ENCODE peak calls at places on chromosomes 11 and 22, in nine cellular contexts. B is RPMI7951, P is AG09309, R is HT1080, H is iris pigment epithelial cell, S is RPMI8226, W is EH, C is A549, K is tibial nerve. G is an unnamed sample.

GRCh38 chr22:38700789-38701628 is at the start of gene JOSD1:
- DNase-seq in B (peak; percentile 90), P (peak; percentile 55), R (peak; percentile 87), H (peak; percentile 93), S (peak; percentile 98), W (peak; percentile 87), C (peak; percentile 95), K (peak; percentile 96), G (peak; percentile 90)

GRCh38 chr11:19218801-19219460 is 17.1 kb upstream of the CSRP3 start:
- DNase-seq in B (no peak), P (no peak), R (no peak), H (no peak), S (no peak), W (no peak), C (no peak), K (no peak), G (no peak)

GRCh38 chr11:102762414-102762813 is 18.0 kb downstream of the MMP10 start:
- DNase-seq in B (peak; percentile 66), P (peak; percentile 3), R (peak; percentile 83), H (peak; percentile 18), S (no peak), W (peak; percentile 61), C (no peak), K (no peak), G (peak; percentile 47)

GRCh38 chr11:72240461-72241289 is 3.3 kb downstream of the PHOX2A start:
- DNase-seq in B (no peak), P (no peak), R (no peak), H (peak; percentile 22), S (no peak), W (peak; percentile 23), C (no peak), K (no peak), G (no peak)

GRCh38 chr11:38014405-38014804 is 1416.4 kb upstream of the RAG2 start:
- DNase-seq in B (no peak), P (no peak), R (peak; percentile 27), H (peak; percentile 87), S (no peak), W (peak; percentile 79), C (no peak), K (peak; percentile 25), G (no peak)

GRCh38 chr11:121467965-121468364 is 15.2 kb upstream of the SORL1-AS1 start:
- DNase-seq in B (no peak), P (no peak), R (no peak), H (no peak), S (peak; percentile 20), W (no peak), C (no peak), K (no peak), G (no peak)

GRCh38 chr11:112748713-112749481 is 212.3 kb upstream of the NCAM1 start:
- DNase-seq in B (no peak), P (no peak), R (no peak), H (no peak), S (no peak), W (no peak), C (no peak), K (no peak), G (no peak)

GRCh38 chr11:71139516-71140205 is 112.7 kb downstream of the SHANK2 start:
- DNase-seq in B (no peak), P (no peak), R (no peak), H (no peak), S (no peak), W (no peak), C (no peak), K (no peak), G (no peak)

GRCh38 chr11:18710545-18710944 is 12.0 kb downstream of the TMEM86A start:
- DNase-seq in B (no peak), P (no peak), R (no peak), H (no peak), S (no peak), W (no peak), C (no peak), K (no peak), G (no peak)

GRCh38 chr11:12131943-12132789 is 21.8 kb downstream of the MICAL2 start:
- DNase-seq in B (no peak), P (no peak), R (no peak), H (no peak), S (no peak), W (no peak), C (no peak), K (no peak), G (no peak)

GRCh38 chr11:1782831-1783724 is 19.4 kb upstream of the CTSD start:
- DNase-seq in B (peak; percentile 99), P (peak; percentile 17), R (peak; percentile 54), H (peak; percentile 31), S (peak; percentile 47), W (peak; percentile 73), C (peak; percentile 31), K (no peak), G (peak; percentile 39)

GRCh38 chr22:45804986-45805325 is 133.3 kb downstream of the ATXN10 start:
- DNase-seq in B (peak; percentile 95), P (peak; percentile 99), R (peak; percentile 98), H (peak; percentile 99), S (no peak), W (peak; percentile 99), C (peak; percentile 89), K (no peak), G (peak; percentile 97)

GRCh38 chr11:78564037-78564888 is 10.4 kb downstream of the NARS2 start:
- DNase-seq in B (peak; percentile 62), P (peak; percentile 72), R (peak; percentile 52), H (peak; percentile 71), S (peak; percentile 81), W (peak; percentile 74), C (peak; percentile 67), K (peak; percentile 91), G (peak; percentile 67)

GRCh38 chr11:74024630-74025029 is 15.7 kb upstream of the UCP3 start:
- DNase-seq in B (peak; percentile 70), P (peak; percentile 74), R (peak; percentile 78), H (peak; percentile 96), S (no peak), W (peak; percentile 88), C (no peak), K (peak; percentile 72), G (peak; percentile 64)

GRCh38 chr11:66885469-66886316 is 28.8 kb downstream of the LRFN4 start:
- DNase-seq in B (no peak), P (no peak), R (no peak), H (no peak), S (no peak), W (no peak), C (peak; percentile 45), K (no peak), G (no peak)

GRCh38 chr11:65781152-65781961 is 581 bp upstream of the AP5B1 start:
- DNase-seq in B (no peak), P (no peak), R (no peak), H (no peak), S (no peak), W (no peak), C (no peak), K (no peak), G (no peak)

GRCh38 chr11:69878144-69878883 is 59.1 kb upstream of the FGF3 start:
- DNase-seq in B (no peak), P (no peak), R (no peak), H (no peak), S (no peak), W (no peak), C (no peak), K (no peak), G (no peak)

GRCh38 chr11:123251656-123252344 is 56.8 kb upstream of the CLMP start:
- DNase-seq in B (peak; percentile 72), P (no peak), R (no peak), H (peak; percentile 44), S (no peak), W (peak; percentile 66), C (no peak), K (peak; percentile 46), G (no peak)

GRCh38 chr11:31810779-31811647 is at the start of gene PAX6:
- DNase-seq in B (peak; percentile 97), P (no peak), R (peak; percentile 8), H (peak; percentile 78), S (no peak), W (no peak), C (peak; percentile 66), K (no peak), G (no peak)

GRCh38 chr11:134845474-134846435 is 433.7 kb upstream of the B3GAT1 start:
- DNase-seq in B (no peak), P (no peak), R (no peak), H (no peak), S (no peak), W (no peak), C (no peak), K (no peak), G (no peak)

GRCh38 chr11:50080256-50080655 is 47.6 kb downstream of the OR4C45 start:
- DNase-seq in B (peak; percentile 6), P (no peak), R (peak; percentile 38), H (no peak), S (no peak), W (no peak), C (no peak), K (no peak), G (no peak)

GRCh38 chr11:65588199-65589054 is 7.2 kb downstream of the KCNK7 start:
- DNase-seq in B (no peak), P (no peak), R (peak; percentile 57), H (peak; percentile 60), S (peak; percentile 97), W (peak; percentile 59), C (peak; percentile 77), K (no peak), G (peak; percentile 46)

GRCh38 chr11:62545437-62546243 is 966 bp downstream of the AHNAK start:
- DNase-seq in B (peak; percentile 95), P (peak; percentile 64), R (peak; percentile 95), H (peak; percentile 88), S (peak; percentile 93), W (peak; percentile 94), C (peak; percentile 86), K (peak; percentile 93), G (peak; percentile 85)

GRCh38 chr11:38971141-38971540 is 2373.1 kb upstream of the RAG2 start:
- DNase-seq in B (peak; percentile 40), P (no peak), R (peak; percentile 50), H (no peak), S (no peak), W (no peak), C (no peak), K (no peak), G (no peak)

GRCh38 chr22:44125421-44125820 is 55.3 kb upstream of the PARVG start:
- DNase-seq in B (no peak), P (no peak), R (no peak), H (no peak), S (no peak), W (no peak), C (no peak), K (no peak), G (no peak)

G was measured in HFFc6.